ENCODE peak calls at places on chromosomes 1 and 21, in four cellular contexts. Q is ovary; G is CD8-positive, alpha-beta memory T cell; O is GM23248. K is an unnamed sample.
A peak's percentile ranks its signal among the peaks of the same experiment; 100 is the strongest.

GRCh38 chr1:116808476-116809180 is 54.4 kb downstream of the CD2 start:
- DNase-seq in Q (no peak), G (peak; percentile 42), O (peak; percentile 28), K (no peak)

GRCh38 chr1:9078035-9078948 is 8.9 kb upstream of the SLC2A5 start:
- DNase-seq in G (no peak), O (peak; percentile 31), Q (no peak), K (no peak)

GRCh38 chr1:69038379-69038778 is 529.3 kb upstream of the LRRC7 start:
- DNase-seq in O (no peak), Q (no peak), G (no peak), K (no peak)

GRCh38 chr1:20725189-20726106 is 7.1 kb downstream of the SH2D5 start:
- DNase-seq in O (peak; percentile 76), Q (peak; percentile 22), G (no peak), K (no peak)

GRCh38 chr1:210233495-210234253 is 1.1 kb downstream of the SERTAD4 start:
- DNase-seq in Q (peak; percentile 49), G (no peak), O (peak; percentile 76), K (no peak)

GRCh38 chr1:99305626-99306025 is 41.3 kb downstream of the PLPPR4 start:
- DNase-seq in G (no peak), O (peak; percentile 45), Q (no peak), K (no peak)

GRCh38 chr1:230866171-230866811 is 2.0 kb downstream of the C1orf198 start:
- DNase-seq in O (peak; percentile 78), G (no peak), Q (no peak), K (no peak)

GRCh38 chr1:171500304-171500703 is 15.0 kb downstream of the PRRC2C start:
- DNase-seq in Q (no peak), G (no peak), O (no peak), K (no peak)

GRCh38 chr1:38992450-38993111 is 1.5 kb downstream of the AKIRIN1 start:
- DNase-seq in O (peak; percentile 15), Q (no peak), G (no peak), K (no peak)

GRCh38 chr21:15034126-15034848 is 30.5 kb downstream of the NRIP1 start:
- DNase-seq in G (no peak), O (peak; percentile 67), Q (no peak), K (no peak)

GRCh38 chr1:53627031-53627430 is 111.9 kb downstream of the GLIS1 start:
- DNase-seq in Q (no peak), G (no peak), O (no peak), K (no peak)

GRCh38 chr1:2098839-2099785 is 48.9 kb downstream of the PRKCZ start:
- DNase-seq in O (no peak), G (no peak), Q (no peak), K (peak; percentile 72)

GRCh38 chr1:226888816-226889215 is 18.4 kb downstream of the PSEN2 start:
- DNase-seq in Q (no peak), G (no peak), O (no peak), K (no peak)

GRCh38 chr1:40789675-40790430 is 6.3 kb downstream of the KCNQ4 start:
- DNase-seq in Q (no peak), G (no peak), O (no peak), K (no peak)

GRCh38 chr1:154960446-154961136 is 991 bp downstream of the PYGO2 start:
- DNase-seq in Q (no peak), G (no peak), O (no peak), K (no peak)

GRCh38 chr1:157652859-157653493 is 47.6 kb downstream of the FCRL3 start:
- DNase-seq in Q (no peak), O (no peak), G (no peak), K (no peak)

GRCh38 chr1:156160000-156160743 is 6.8 kb downstream of the SEMA4A start:
- DNase-seq in O (no peak), G (no peak), Q (peak; percentile 52), K (no peak)

DNA sequence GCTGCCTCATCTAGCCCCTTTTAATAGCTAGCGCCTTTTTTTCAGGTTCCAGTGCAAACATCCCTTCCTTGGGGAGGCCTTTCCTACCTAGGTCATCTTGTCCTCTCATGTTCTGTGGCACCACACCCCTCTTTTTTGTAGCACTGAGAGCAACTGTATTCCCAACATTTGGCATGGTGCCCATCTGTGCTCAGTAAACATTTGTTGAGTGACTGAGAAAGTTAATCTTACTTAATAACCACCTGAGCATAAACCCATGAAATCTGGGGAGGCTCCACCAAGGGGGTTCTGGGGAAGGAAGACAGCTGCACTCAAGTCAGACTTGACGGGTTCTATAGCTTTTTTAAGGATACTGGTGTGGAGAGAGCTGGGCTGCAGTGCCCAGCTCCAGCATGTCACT is 90.0 kb downstream of the NOS1AP start:
- DNase-seq in O (no peak), Q (no peak), G (no peak), K (no peak)
- H3K27ac ChIP-seq in O (no peak overlapping the region), Q (no peak overlapping the region), G (no peak overlapping the region), K (no peak overlapping the region)

DNA sequence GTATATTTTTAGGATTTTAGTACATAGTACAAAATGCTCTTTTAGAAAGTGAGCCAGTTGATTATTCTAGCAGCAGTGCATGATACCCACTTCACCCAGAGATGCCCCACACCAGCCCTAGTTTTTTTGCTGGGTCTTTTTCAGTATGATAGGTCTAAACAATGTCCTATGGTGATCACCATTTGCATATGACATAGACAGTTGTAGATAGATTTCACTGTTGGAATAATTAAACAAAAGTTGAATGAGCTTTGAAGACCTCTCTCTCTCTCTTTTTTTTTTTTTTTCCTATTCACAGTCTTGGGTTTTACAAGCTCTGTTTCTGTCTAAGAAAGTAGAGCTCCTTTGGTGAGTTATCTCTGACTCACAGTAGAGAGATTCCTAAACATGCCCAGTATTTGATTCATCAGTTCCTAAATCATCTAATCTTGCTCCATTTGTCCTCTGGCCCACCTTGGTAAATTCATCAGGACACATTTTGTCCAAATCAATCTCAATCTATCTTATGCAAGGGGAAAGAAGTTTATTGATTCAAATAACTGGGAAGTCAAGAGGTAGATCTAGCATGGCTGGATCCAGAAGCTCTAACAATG is 44.7 kb upstream of the VAV3 start:
- DNase-seq in G (no peak), Q (no peak), O (peak; percentile 78), K (no peak)
- H3K27ac ChIP-seq in G (no peak overlapping the region), Q (no peak overlapping the region), O (no peak overlapping the region), K (no peak overlapping the region)

GRCh38 chr1:160800142-160800541 is 4.2 kb downstream of the LY9 start:
- DNase-seq in G (no peak), Q (no peak), O (no peak), K (no peak)

GRCh38 chr1:160799641-160800040 is 3.7 kb downstream of the LY9 start:
- DNase-seq in G (no peak), Q (no peak), O (no peak), K (no peak)

GRCh38 chr1:160797163-160797797 is 1.3 kb downstream of the LY9 start:
- DNase-seq in O (no peak), Q (no peak), G (no peak), K (no peak)

GRCh38 chr1:160797861-160798273 is 1.9 kb downstream of the LY9 start:
- DNase-seq in O (no peak), G (peak; percentile 63), Q (no peak), K (no peak)

DNA sequence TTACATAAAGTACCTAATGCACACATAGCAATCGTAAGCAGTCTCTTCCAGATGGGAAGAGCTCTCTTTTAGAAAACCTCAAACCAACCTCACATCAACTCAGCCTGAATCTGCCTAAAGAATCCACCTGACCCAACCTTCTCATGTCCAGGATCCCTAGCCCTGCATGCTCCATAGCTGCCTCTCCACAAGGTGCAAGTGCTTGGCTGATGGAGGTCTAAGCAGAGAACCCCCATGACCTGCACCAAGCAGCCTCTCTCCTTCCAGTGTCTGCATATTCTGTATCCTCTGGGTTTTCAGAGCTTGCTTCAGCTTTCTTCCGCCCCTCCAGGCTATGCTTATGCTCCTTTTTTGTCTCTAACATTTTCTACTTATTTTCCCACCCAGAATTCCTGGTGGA is 2.5 kb downstream of the LY9 start:
- DNase-seq in Q (no peak), G (no peak), O (no peak), K (no peak)
- H3K27ac ChIP-seq in Q (no peak overlapping the region), G (peak overlapping the region; percentile 27), O (no peak overlapping the region), K (no peak overlapping the region)

DNA sequence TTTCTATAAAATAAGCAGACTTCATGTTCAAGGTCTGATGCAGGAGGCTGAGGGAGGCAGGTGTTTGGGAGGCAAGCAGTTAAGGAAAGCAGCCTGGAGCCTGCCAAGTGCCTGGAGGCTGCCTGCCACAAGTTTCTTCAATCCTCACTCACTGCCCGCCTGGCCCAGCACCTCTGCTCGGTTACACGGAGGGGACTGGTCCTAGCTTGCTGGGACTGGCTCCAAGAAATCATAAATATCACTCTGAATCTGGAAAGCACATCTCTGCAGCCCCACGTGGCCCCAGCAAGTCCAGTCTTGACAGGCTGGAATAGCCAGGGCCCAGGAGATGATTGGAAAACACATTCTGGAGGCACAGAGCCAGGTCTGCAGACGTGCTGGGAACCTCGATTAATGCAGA is 83.9 kb downstream of the BCAR3 start:
- DNase-seq in O (no peak), Q (no peak), G (no peak), K (no peak)
- H3K27ac ChIP-seq in O (peak overlapping the region; percentile 12), Q (no peak overlapping the region), G (no peak overlapping the region), K (no peak overlapping the region)